ENCODE peak calls at places on chromosome 5, in five cellular contexts. One of them, this sample, is unnamed.

GRCh38 chr5:207599-207998 is 10.4 kb downstream of the CCDC127 start:
- DNase-seq in aorta: no peak
- DNase-seq in upper lobe of left lung: no peak
- DNase-seq in fibroblast of lung: no peak
- DNase-seq in tibial artery: no peak
- DNase-seq in this sample: no peak

GRCh38 chr5:82334856-82335255 is 56.7 kb upstream of the RPS23 start:
- DNase-seq in aorta: no peak
- DNase-seq in upper lobe of left lung: no peak
- DNase-seq in fibroblast of lung: peak; percentile 84
- DNase-seq in tibial artery: no peak
- DNase-seq in this sample: peak; percentile 92

GRCh38 chr5:73440262-73440661 is 8.3 kb downstream of the FOXD1 start:
- DNase-seq in aorta: no peak
- DNase-seq in upper lobe of left lung: no peak
- DNase-seq in fibroblast of lung: no peak
- DNase-seq in tibial artery: no peak
- DNase-seq in this sample: no peak

GRCh38 chr5:107567901-107568671 is 102.7 kb downstream of the EFNA5 start:
- DNase-seq in aorta: no peak
- DNase-seq in upper lobe of left lung: no peak
- DNase-seq in fibroblast of lung: no peak
- DNase-seq in tibial artery: no peak
- DNase-seq in this sample: no peak

GRCh38 chr5:179549973-179550510 is 312 bp upstream of the RUFY1 start:
- DNase-seq in aorta: peak; percentile 83
- DNase-seq in upper lobe of left lung: no peak
- DNase-seq in fibroblast of lung: peak; percentile 52
- DNase-seq in tibial artery: no peak
- DNase-seq in this sample: peak; percentile 81

GRCh38 chr5:97400537-97400936 is 217.5 kb upstream of the RIOK2 start:
- DNase-seq in aorta: no peak
- DNase-seq in upper lobe of left lung: no peak
- DNase-seq in fibroblast of lung: no peak
- DNase-seq in tibial artery: no peak
- DNase-seq in this sample: no peak

GRCh38 chr5:148776780-148777179 is 49.6 kb upstream of the ADRB2 start:
- DNase-seq in aorta: peak; percentile 70
- DNase-seq in upper lobe of left lung: no peak
- DNase-seq in fibroblast of lung: peak; percentile 72
- DNase-seq in tibial artery: no peak
- DNase-seq in this sample: peak; percentile 73

GRCh38 chr5:40991168-40991980 is 79.8 kb downstream of the MROH2B start:
- DNase-seq in aorta: peak; percentile 78
- DNase-seq in upper lobe of left lung: no peak
- DNase-seq in fibroblast of lung: peak; percentile 99
- DNase-seq in tibial artery: peak; percentile 89
- DNase-seq in this sample: peak; percentile 51

GRCh38 chr5:68222824-68223354 is 7.3 kb downstream of the PIK3R1 start:
- DNase-seq in aorta: no peak
- DNase-seq in upper lobe of left lung: no peak
- DNase-seq in fibroblast of lung: no peak
- DNase-seq in tibial artery: no peak
- DNase-seq in this sample: no peak

GRCh38 chr5:57783693-57784092 is 301.1 kb upstream of the ACTBL2 start:
- DNase-seq in aorta: no peak
- DNase-seq in upper lobe of left lung: no peak
- DNase-seq in fibroblast of lung: no peak
- DNase-seq in tibial artery: no peak
- DNase-seq in this sample: no peak

GRCh38 chr5:77347435-77348098 is 137.1 kb downstream of the PDE8B start:
- DNase-seq in aorta: no peak
- DNase-seq in upper lobe of left lung: no peak
- DNase-seq in fibroblast of lung: no peak
- DNase-seq in tibial artery: no peak
- DNase-seq in this sample: no peak

GRCh38 chr5:65790371-65791163 is 68.6 kb downstream of the NLN start:
- DNase-seq in aorta: no peak
- DNase-seq in upper lobe of left lung: no peak
- DNase-seq in fibroblast of lung: no peak
- DNase-seq in tibial artery: no peak
- DNase-seq in this sample: no peak

GRCh38 chr5:43773032-43773830 is 170.3 kb downstream of the NNT start:
- DNase-seq in aorta: no peak
- DNase-seq in upper lobe of left lung: no peak
- DNase-seq in fibroblast of lung: peak; percentile 64
- DNase-seq in tibial artery: no peak
- DNase-seq in this sample: peak; percentile 31

GRCh38 chr5:138461343-138462125 is 3.7 kb upstream of the EGR1 start:
- DNase-seq in aorta: no peak
- DNase-seq in upper lobe of left lung: no peak
- DNase-seq in fibroblast of lung: peak; percentile 52
- DNase-seq in tibial artery: no peak
- DNase-seq in this sample: peak; percentile 86

GRCh38 chr5:93929146-93929545 is 187.7 kb upstream of the POU5F2 start:
- DNase-seq in aorta: no peak
- DNase-seq in upper lobe of left lung: no peak
- DNase-seq in fibroblast of lung: peak; percentile 73
- DNase-seq in tibial artery: no peak
- DNase-seq in this sample: no peak

GRCh38 chr5:172114875-172115422 is 73.1 kb downstream of the STK10 start:
- DNase-seq in aorta: peak; percentile 83
- DNase-seq in upper lobe of left lung: no peak
- DNase-seq in fibroblast of lung: no peak
- DNase-seq in tibial artery: no peak
- DNase-seq in this sample: no peak

GRCh38 chr5:134813407-134813806 is 32.4 kb upstream of the C5orf24 start:
- DNase-seq in aorta: no peak
- DNase-seq in upper lobe of left lung: no peak
- DNase-seq in fibroblast of lung: no peak
- DNase-seq in tibial artery: no peak
- DNase-seq in this sample: no peak

GRCh38 chr5:68745459-68745858 is 348.4 kb upstream of the SLC30A5 start:
- DNase-seq in aorta: no peak
- DNase-seq in upper lobe of left lung: no peak
- DNase-seq in fibroblast of lung: peak; percentile 28
- DNase-seq in tibial artery: no peak
- DNase-seq in this sample: no peak

GRCh38 chr5:40733842-40734563 is 21.8 kb downstream of the TTC33 start:
- DNase-seq in aorta: no peak
- DNase-seq in upper lobe of left lung: no peak
- DNase-seq in fibroblast of lung: no peak
- DNase-seq in tibial artery: no peak
- DNase-seq in this sample: no peak

GRCh38 chr5:146050061-146050460 is 55.3 kb downstream of the PLAC8L1 start:
- DNase-seq in aorta: no peak
- DNase-seq in upper lobe of left lung: no peak
- DNase-seq in fibroblast of lung: no peak
- DNase-seq in tibial artery: no peak
- DNase-seq in this sample: no peak

GRCh38 chr5:154397652-154398406 is 48.0 kb upstream of the SAP30L start:
- DNase-seq in aorta: no peak
- DNase-seq in upper lobe of left lung: no peak
- DNase-seq in fibroblast of lung: no peak
- DNase-seq in tibial artery: peak; percentile 50
- DNase-seq in this sample: no peak

GRCh38 chr5:6760636-6761035 is 47.4 kb downstream of the TENT4A start:
- DNase-seq in aorta: no peak
- DNase-seq in upper lobe of left lung: no peak
- DNase-seq in fibroblast of lung: no peak
- DNase-seq in tibial artery: no peak
- DNase-seq in this sample: no peak

GRCh38 chr5:126918624-126918957 is 111.8 kb downstream of the MARCHF3 start:
- DNase-seq in aorta: no peak
- DNase-seq in upper lobe of left lung: no peak
- DNase-seq in fibroblast of lung: no peak
- DNase-seq in tibial artery: no peak
- DNase-seq in this sample: no peak

GRCh38 chr5:131270809-131271208 is 7.0 kb downstream of the CDC42SE2 start:
- DNase-seq in aorta: no peak
- DNase-seq in upper lobe of left lung: no peak
- DNase-seq in fibroblast of lung: no peak
- DNase-seq in tibial artery: no peak
- DNase-seq in this sample: peak; percentile 52

GRCh38 chr5:151670953-151671636 is 15.6 kb downstream of the SPARC start:
- DNase-seq in aorta: peak; percentile 86
- DNase-seq in upper lobe of left lung: no peak
- DNase-seq in fibroblast of lung: no peak
- DNase-seq in tibial artery: peak; percentile 94
- DNase-seq in this sample: peak; percentile 75
- H3K4me1 ChIP-seq in aorta: peaks cover 14% of the 10 kb centered on the region
- H3K4me1 ChIP-seq in upper lobe of left lung: peaks cover 67% of the 10 kb centered on the region
- H3K4me1 ChIP-seq in fibroblast of lung: peaks cover 81% of the 10 kb centered on the region
- H3K4me1 ChIP-seq in tibial artery: peaks cover 87% of the 10 kb centered on the region
- H3K4me1 ChIP-seq in this sample: peaks cover 28% of the 10 kb centered on the region

GRCh38 chr5:168408561-168409321 is 77.5 kb upstream of the RARS1 start:
- DNase-seq in aorta: no peak
- DNase-seq in upper lobe of left lung: no peak
- DNase-seq in fibroblast of lung: peak; percentile 49
- DNase-seq in tibial artery: no peak
- DNase-seq in this sample: peak; percentile 45
- H3K4me1 ChIP-seq in aorta: no peaks in the 10 kb centered on the region
- H3K4me1 ChIP-seq in upper lobe of left lung: no peaks in the 10 kb centered on the region
- H3K4me1 ChIP-seq in fibroblast of lung: peaks cover 11% of the 10 kb centered on the region
- H3K4me1 ChIP-seq in tibial artery: no peaks in the 10 kb centered on the region
- H3K4me1 ChIP-seq in this sample: peaks cover 17% of the 10 kb centered on the region

GRCh38 chr5:81242906-81243436 is 9.8 kb downstream of the CKMT2 start:
- DNase-seq in aorta: no peak
- DNase-seq in upper lobe of left lung: no peak
- DNase-seq in fibroblast of lung: no peak
- DNase-seq in tibial artery: peak; percentile 67
- DNase-seq in this sample: no peak

GRCh38 chr5:81239613-81240012 is 6.5 kb downstream of the CKMT2 start:
- DNase-seq in aorta: peak; percentile 51
- DNase-seq in upper lobe of left lung: no peak
- DNase-seq in fibroblast of lung: no peak
- DNase-seq in tibial artery: peak; percentile 71
- DNase-seq in this sample: no peak

GRCh38 chr5:81241961-81242648 is 9.0 kb downstream of the CKMT2 start:
- DNase-seq in aorta: no peak
- DNase-seq in upper lobe of left lung: no peak
- DNase-seq in fibroblast of lung: no peak
- DNase-seq in tibial artery: no peak
- DNase-seq in this sample: no peak

GRCh38 chr5:81238460-81238859 is 5.3 kb downstream of the CKMT2 start:
- DNase-seq in aorta: no peak
- DNase-seq in upper lobe of left lung: no peak
- DNase-seq in fibroblast of lung: no peak
- DNase-seq in tibial artery: no peak
- DNase-seq in this sample: no peak

GRCh38 chr5:81241001-81241400 is 7.9 kb downstream of the CKMT2 start:
- DNase-seq in aorta: no peak
- DNase-seq in upper lobe of left lung: no peak
- DNase-seq in fibroblast of lung: no peak
- DNase-seq in tibial artery: no peak
- DNase-seq in this sample: no peak
- H3K4me1 ChIP-seq in aorta: no peaks in the 10 kb centered on the region
- H3K4me1 ChIP-seq in upper lobe of left lung: no peaks in the 10 kb centered on the region
- H3K4me1 ChIP-seq in fibroblast of lung: no peaks in the 10 kb centered on the region
- H3K4me1 ChIP-seq in tibial artery: peaks cover 13% of the 10 kb centered on the region
- H3K4me1 ChIP-seq in this sample: no peaks in the 10 kb centered on the region

DNA sequence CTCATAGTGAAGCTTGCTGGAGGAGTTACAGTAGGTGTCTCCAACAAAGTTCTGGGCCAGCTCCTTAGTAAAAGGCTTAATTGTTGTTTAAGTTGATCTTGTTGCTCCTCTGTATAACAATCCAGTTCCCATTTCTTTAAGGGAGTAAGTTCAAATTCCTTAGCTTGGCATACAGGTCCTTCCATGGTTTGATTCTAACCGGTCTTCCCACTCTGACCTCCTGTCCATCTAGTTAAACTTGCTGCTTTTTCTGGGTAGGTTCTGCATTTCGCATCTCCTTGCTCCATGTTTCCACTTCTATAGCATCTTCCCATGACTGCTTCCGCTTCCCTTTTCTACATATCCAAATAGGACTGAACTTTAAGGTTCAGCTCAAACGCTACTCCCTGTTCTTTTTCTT is 95.5 kb downstream of the ARHGAP26 start:
- DNase-seq in aorta: no peak
- DNase-seq in upper lobe of left lung: no peak
- DNase-seq in fibroblast of lung: no peak
- DNase-seq in tibial artery: no peak
- DNase-seq in this sample: no peak
- H3K4me1 ChIP-seq in aorta: peaks cover 4% of the 10 kb centered on the region
- H3K4me1 ChIP-seq in upper lobe of left lung: peaks cover 36% of the 10 kb centered on the region
- H3K4me1 ChIP-seq in fibroblast of lung: no peaks in the 10 kb centered on the region
- H3K4me1 ChIP-seq in tibial artery: peaks cover 15% of the 10 kb centered on the region
- H3K4me1 ChIP-seq in this sample: peaks cover 12% of the 10 kb centered on the region

GRCh38 chr5:119074419-119074818 is 3.5 kb downstream of the DMXL1 start:
- DNase-seq in aorta: no peak
- DNase-seq in upper lobe of left lung: no peak
- DNase-seq in fibroblast of lung: no peak
- DNase-seq in tibial artery: no peak
- DNase-seq in this sample: no peak
- H3K4me1 ChIP-seq in aorta: peaks cover 4% of the 10 kb centered on the region
- H3K4me1 ChIP-seq in upper lobe of left lung: peaks cover 23% of the 10 kb centered on the region
- H3K4me1 ChIP-seq in fibroblast of lung: no peaks in the 10 kb centered on the region
- H3K4me1 ChIP-seq in tibial artery: peaks cover 17% of the 10 kb centered on the region
- H3K4me1 ChIP-seq in this sample: peaks cover 7% of the 10 kb centered on the region

DNA sequence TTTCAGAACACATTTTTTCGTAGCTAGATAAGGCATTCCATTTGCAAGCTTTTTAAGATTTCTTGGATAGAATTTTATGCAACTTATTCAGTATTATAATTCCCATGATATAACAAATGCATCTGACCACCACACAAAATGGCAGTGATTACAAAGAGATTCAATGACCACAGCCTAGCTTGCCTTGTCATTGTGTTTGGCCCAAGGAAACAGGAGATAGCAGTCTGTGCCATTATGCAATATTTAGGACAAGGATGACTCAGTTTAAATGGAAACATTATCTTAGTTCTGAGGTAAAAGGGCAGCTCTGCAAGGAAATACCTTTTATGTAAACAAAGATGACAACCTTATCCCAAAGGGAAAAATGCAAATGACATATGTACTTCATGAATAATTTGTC is 89.8 kb downstream of the NUDT12 start:
- DNase-seq in aorta: no peak
- DNase-seq in upper lobe of left lung: no peak
- DNase-seq in fibroblast of lung: peak; percentile 23
- DNase-seq in tibial artery: no peak
- DNase-seq in this sample: peak; percentile 53
- H3K4me1 ChIP-seq in aorta: no peaks in the 10 kb centered on the region
- H3K4me1 ChIP-seq in upper lobe of left lung: no peaks in the 10 kb centered on the region
- H3K4me1 ChIP-seq in fibroblast of lung: no peaks in the 10 kb centered on the region
- H3K4me1 ChIP-seq in tibial artery: no peaks in the 10 kb centered on the region
- H3K4me1 ChIP-seq in this sample: peaks cover 2% of the 10 kb centered on the region